ENCODE peak calls at places on chromosomes 16 and 17, in eight cellular contexts. W is T47D; H is effector CD4-positive, alpha-beta T cell; J is left ventricle myocardium inferior; K is GM12891; Y is EL; Q is MCF 10A; R is activated T-cell treated with anti-CD3 and anti-CD28 coated beads, Interleukin-2, amount 50 U/mL, for 72 hours. T is an unnamed sample.

GRCh38 chr17:65576939-65577338 is 15.5 kb upstream of the AXIN2 start:
- DNase-seq in W (no peak), H (no peak), J (no peak), K (no peak), Y (no peak), Q (no peak), R (no peak), T (no peak)

GRCh38 chr16:82630219-82630618 is 3.5 kb downstream of the CDH13 start:
- DNase-seq in W (no peak), H (no peak), J (no peak), K (no peak), Y (peak), Q (peak), R (no peak), T (no peak)

GRCh38 chr17:14308965-14309879 is 8.3 kb downstream of the HS3ST3B1 start:
- DNase-seq in W (no peak), H (peak), J (peak), K (no peak), Y (peak), Q (peak), R (peak), T (no peak)

GRCh38 chr17:43479948-43480347 is 3.8 kb upstream of the DHX8 start:
- DNase-seq in W (no peak), H (no peak), J (no peak), K (no peak), Y (no peak), Q (no peak), R (no peak), T (no peak)

GRCh38 chr16:83648347-83648746 is 159.4 kb upstream of the HSBP1 start:
- DNase-seq in W (no peak), H (no peak), J (no peak), K (no peak), Y (no peak), Q (no peak), R (no peak), T (no peak)

GRCh38 chr16:75433732-75434413 is 570 bp upstream of the CFDP1 start:
- DNase-seq in W (peak), H (no peak), J (no peak), K (peak), Y (peak), Q (peak), R (peak), T (peak)

GRCh38 chr16:55811811-55812210 is 21.1 kb downstream of the CES1 start:
- DNase-seq in W (no peak), H (no peak), J (no peak), K (no peak), Y (no peak), Q (peak), R (no peak), T (no peak)

GRCh38 chr16:88628512-88628974 is 9.8 kb upstream of the IL17C start:
- DNase-seq in W (no peak), H (no peak), J (peak), K (no peak), Y (no peak), Q (no peak), R (peak), T (peak)

GRCh38 chr17:81142301-81143199 is 22.8 kb upstream of the PVALEF start:
- DNase-seq in W (peak), H (peak), J (peak), K (peak), Y (peak), Q (peak), R (peak), T (peak)

GRCh38 chr16:88799569-88800276 is 3.9 kb upstream of the CDT1 start:
- DNase-seq in W (no peak), H (no peak), J (no peak), K (no peak), Y (no peak), Q (no peak), R (no peak), T (no peak)

GRCh38 chr17:1142503-1143095 is 37.2 kb downstream of the ABR start:
- DNase-seq in W (no peak), H (no peak), J (no peak), K (no peak), Y (no peak), Q (no peak), R (no peak), T (no peak)

GRCh38 chr17:73821665-73822064 is 177.4 kb upstream of the SDK2 start:
- DNase-seq in W (no peak), H (no peak), J (no peak), K (no peak), Y (no peak), Q (no peak), R (no peak), T (no peak)

GRCh38 chr17:65930140-65930715 is 261.7 kb downstream of the CEP112 start:
- DNase-seq in W (no peak), H (no peak), J (no peak), K (no peak), Y (peak), Q (no peak), R (no peak), T (no peak)

GRCh38 chr17:56247816-56248215 is 94.5 kb downstream of the ANKFN1 start:
- DNase-seq in W (no peak), H (no peak), J (no peak), K (no peak), Y (no peak), Q (no peak), R (no peak), T (no peak)

GRCh38 chr16:62225675-62226074 is 189.4 kb upstream of the CDH8 start:
- DNase-seq in W (no peak), H (no peak), J (peak), K (peak), Y (peak), Q (peak), R (peak), T (peak)

GRCh38 chr16:4142268-4142667 is 26.0 kb upstream of the ADCY9 start:
- DNase-seq in W (no peak), H (peak), J (no peak), K (peak), Y (no peak), Q (no peak), R (no peak), T (no peak)

GRCh38 chr17:61048398-61049106 is 351.1 kb upstream of the TBX2 start:
- DNase-seq in W (no peak), H (no peak), J (no peak), K (no peak), Y (no peak), Q (no peak), R (no peak), T (no peak)

GRCh38 chr17:30905742-30906100 is 317 bp downstream of the TEFM start:
- DNase-seq in W (peak), H (no peak), J (no peak), K (no peak), Y (no peak), Q (no peak), R (peak), T (no peak)

GRCh38 chr17:207775-208174 is 26.3 kb upstream of the DOC2B start:
- DNase-seq in W (no peak), H (no peak), J (no peak), K (no peak), Y (no peak), Q (no peak), R (no peak), T (no peak)

GRCh38 chr17:48202945-48203344 is 95.4 kb downstream of the SNX11 start:
- DNase-seq in W (no peak), H (no peak), J (no peak), K (no peak), Y (peak), Q (no peak), R (no peak), T (no peak)

GRCh38 chr16:81492307-81492706 is 47.7 kb downstream of the CMIP start:
- DNase-seq in W (no peak), H (no peak), J (no peak), K (no peak), Y (no peak), Q (no peak), R (no peak), T (no peak)

GRCh38 chr17:80918731-80919130 is 72.9 kb upstream of the CHMP6 start:
- DNase-seq in W (no peak), H (no peak), J (no peak), K (no peak), Y (no peak), Q (no peak), R (no peak), T (no peak)

GRCh38 chr17:44095647-44096496 is 25.3 kb downstream of the G6PC3 start:
- DNase-seq in W (no peak), H (no peak), J (peak), K (no peak), Y (peak), Q (peak), R (no peak), T (no peak)

GRCh38 chr17:17021194-17021863 is 20.9 kb upstream of the MPRIP start:
- DNase-seq in W (no peak), H (no peak), J (peak), K (no peak), Y (peak), Q (peak), R (no peak), T (no peak)

GRCh38 chr17:50687200-50688066 is 20.3 kb downstream of the ANKRD40 start:
- DNase-seq in W (no peak), H (no peak), J (no peak), K (no peak), Y (no peak), Q (peak), R (no peak), T (no peak)

GRCh38 chr17:76014100-76014924 is 12.8 kb downstream of the EVPL start:
- DNase-seq in W (peak), H (peak), J (peak), K (peak), Y (peak), Q (peak), R (peak), T (no peak)

GRCh38 chr17:80504671-80505413 is 28.4 kb upstream of the NPTX1 start:
- DNase-seq in W (no peak), H (no peak), J (no peak), K (no peak), Y (peak), Q (no peak), R (no peak), T (no peak)

GRCh38 chr17:20095366-20096080 is 86.4 kb downstream of the SPECC1 start:
- DNase-seq in W (no peak), H (no peak), J (peak), K (no peak), Y (peak), Q (peak), R (no peak), T (no peak)

GRCh38 chr17:48995871-48996695 is 1.1 kb upstream of the IGF2BP1 start:
- DNase-seq in W (no peak), H (no peak), J (no peak), K (no peak), Y (peak), Q (no peak), R (no peak), T (no peak)

GRCh38 chr17:14297161-14297851 is 3.6 kb upstream of the HS3ST3B1 start:
- DNase-seq in W (peak), H (no peak), J (peak), K (no peak), Y (peak), Q (no peak), R (peak), T (no peak)

GRCh38 chr16:50137268-50137667 is 15.8 kb upstream of the TENT4B start:
- DNase-seq in W (no peak), H (no peak), J (no peak), K (no peak), Y (no peak), Q (no peak), R (no peak), T (no peak)

GRCh38 chr17:67324330-67324729 is 42.0 kb downstream of the PSMD12 start:
- DNase-seq in W (no peak), H (no peak), J (no peak), K (no peak), Y (no peak), Q (no peak), R (no peak), T (no peak)